ENCODE peak calls at places on chromosomes 2 and 18, in eight cellular contexts. One of them, this sample, is unnamed. For H3K4me1, the result is how much of the 10 kb centered on the place peaks cover.

GRCh38 chr2:212520340-212520739 is 18.3 kb downstream of the ERBB4 start:
- DNase-seq in CD8-positive, alpha-beta T cell: no peak
- DNase-seq in suprapubic skin: no peak
- DNase-seq in kidney: no peak
- DNase-seq in breast epithelium: no peak
- DNase-seq in ascending aorta: no peak
- DNase-seq in A549: no peak
- DNase-seq in mammary epithelial cell: no peak
- DNase-seq in this sample: no peak

GRCh38 chr2:64804651-64805050 is 150.9 kb upstream of the SERTAD2 start:
- DNase-seq in kidney: no peak
- DNase-seq in suprapubic skin: no peak
- DNase-seq in A549: no peak
- DNase-seq in mammary epithelial cell: no peak
- DNase-seq in breast epithelium: no peak
- DNase-seq in CD8-positive, alpha-beta T cell: no peak
- DNase-seq in ascending aorta: no peak
- DNase-seq in this sample: no peak

GRCh38 chr2:64943387-64944150 is 45.6 kb upstream of the SLC1A4 start:
- DNase-seq in kidney: no peak
- DNase-seq in CD8-positive, alpha-beta T cell: no peak
- DNase-seq in ascending aorta: peak
- DNase-seq in A549: peak
- DNase-seq in mammary epithelial cell: peak
- DNase-seq in suprapubic skin: peak
- DNase-seq in breast epithelium: peak
- DNase-seq in this sample: no peak

GRCh38 chr2:203280428-203281064 is 41.7 kb downstream of the CYP20A1 start:
- DNase-seq in CD8-positive, alpha-beta T cell: no peak
- DNase-seq in mammary epithelial cell: no peak
- DNase-seq in kidney: no peak
- DNase-seq in breast epithelium: no peak
- DNase-seq in suprapubic skin: no peak
- DNase-seq in A549: no peak
- DNase-seq in ascending aorta: no peak
- DNase-seq in this sample: no peak

GRCh38 chr2:175022923-175023322 is 17.7 kb upstream of the CHN1 start:
- DNase-seq in kidney: no peak
- DNase-seq in ascending aorta: no peak
- DNase-seq in A549: no peak
- DNase-seq in breast epithelium: no peak
- DNase-seq in suprapubic skin: no peak
- DNase-seq in CD8-positive, alpha-beta T cell: no peak
- DNase-seq in mammary epithelial cell: no peak
- DNase-seq in this sample: no peak

GRCh38 chr18:582465-582864 is 2.3 kb downstream of the CETN1 start:
- DNase-seq in kidney: no peak
- DNase-seq in mammary epithelial cell: no peak
- DNase-seq in suprapubic skin: no peak
- DNase-seq in ascending aorta: no peak
- DNase-seq in CD8-positive, alpha-beta T cell: no peak
- DNase-seq in A549: no peak
- DNase-seq in breast epithelium: peak
- DNase-seq in this sample: no peak

GRCh38 chr2:116810645-116811044 is 1003.8 kb upstream of the DDX18 start:
- DNase-seq in CD8-positive, alpha-beta T cell: no peak
- DNase-seq in kidney: no peak
- DNase-seq in breast epithelium: no peak
- DNase-seq in A549: no peak
- DNase-seq in ascending aorta: no peak
- DNase-seq in suprapubic skin: no peak
- DNase-seq in mammary epithelial cell: no peak
- DNase-seq in this sample: no peak

GRCh38 chr2:112869258-112869842 is 32.8 kb upstream of the IL1B start:
- DNase-seq in CD8-positive, alpha-beta T cell: no peak
- DNase-seq in ascending aorta: no peak
- DNase-seq in breast epithelium: peak
- DNase-seq in suprapubic skin: peak
- DNase-seq in kidney: peak
- DNase-seq in mammary epithelial cell: peak
- DNase-seq in A549: no peak
- DNase-seq in this sample: peak

GRCh38 chr2:127901339-127902072 is 15.8 kb upstream of the AMMECR1L start:
- DNase-seq in ascending aorta: no peak
- DNase-seq in CD8-positive, alpha-beta T cell: no peak
- DNase-seq in breast epithelium: no peak
- DNase-seq in mammary epithelial cell: no peak
- DNase-seq in suprapubic skin: no peak
- DNase-seq in kidney: peak
- DNase-seq in A549: no peak
- DNase-seq in this sample: no peak

GRCh38 chr18:63258749-63259580 is 60.6 kb downstream of the BCL2 start:
- DNase-seq in suprapubic skin: no peak
- DNase-seq in mammary epithelial cell: no peak
- DNase-seq in breast epithelium: no peak
- DNase-seq in A549: no peak
- DNase-seq in CD8-positive, alpha-beta T cell: no peak
- DNase-seq in kidney: no peak
- DNase-seq in ascending aorta: no peak
- DNase-seq in this sample: no peak

GRCh38 chr2:155733091-155733870 is 599.2 kb downstream of the NR4A2 start:
- DNase-seq in suprapubic skin: no peak
- DNase-seq in mammary epithelial cell: no peak
- DNase-seq in breast epithelium: no peak
- DNase-seq in ascending aorta: no peak
- DNase-seq in kidney: no peak
- DNase-seq in CD8-positive, alpha-beta T cell: no peak
- DNase-seq in A549: no peak
- DNase-seq in this sample: no peak

GRCh38 chr2:216777637-216778273 is 82.1 kb downstream of the TNP1 start:
- DNase-seq in CD8-positive, alpha-beta T cell: no peak
- DNase-seq in kidney: no peak
- DNase-seq in breast epithelium: no peak
- DNase-seq in mammary epithelial cell: peak
- DNase-seq in suprapubic skin: no peak
- DNase-seq in ascending aorta: no peak
- DNase-seq in A549: peak
- DNase-seq in this sample: peak

GRCh38 chr2:198347936-198348335 is 543.5 kb downstream of the PLCL1 start:
- DNase-seq in breast epithelium: no peak
- DNase-seq in A549: no peak
- DNase-seq in CD8-positive, alpha-beta T cell: no peak
- DNase-seq in suprapubic skin: no peak
- DNase-seq in mammary epithelial cell: no peak
- DNase-seq in kidney: no peak
- DNase-seq in ascending aorta: no peak
- DNase-seq in this sample: no peak

GRCh38 chr2:26068602-26069298 is 34.9 kb downstream of the RAB10 start:
- DNase-seq in kidney: no peak
- DNase-seq in suprapubic skin: no peak
- DNase-seq in breast epithelium: no peak
- DNase-seq in CD8-positive, alpha-beta T cell: no peak
- DNase-seq in A549: peak
- DNase-seq in ascending aorta: no peak
- DNase-seq in mammary epithelial cell: peak
- DNase-seq in this sample: no peak

GRCh38 chr2:177242136-177242987 is 22.2 kb downstream of the NFE2L2 start:
- DNase-seq in breast epithelium: no peak
- DNase-seq in CD8-positive, alpha-beta T cell: no peak
- DNase-seq in A549: peak
- DNase-seq in ascending aorta: no peak
- DNase-seq in suprapubic skin: no peak
- DNase-seq in mammary epithelial cell: peak
- DNase-seq in kidney: no peak
- DNase-seq in this sample: no peak

GRCh38 chr18:59267511-59268126 is 5.6 kb downstream of the RAX start:
- DNase-seq in CD8-positive, alpha-beta T cell: no peak
- DNase-seq in suprapubic skin: no peak
- DNase-seq in A549: peak
- DNase-seq in kidney: no peak
- DNase-seq in mammary epithelial cell: peak
- DNase-seq in breast epithelium: no peak
- DNase-seq in ascending aorta: no peak
- DNase-seq in this sample: no peak

GRCh38 chr18:41326311-41326710 is 628.7 kb upstream of the PIK3C3 start:
- DNase-seq in kidney: no peak
- DNase-seq in breast epithelium: no peak
- DNase-seq in suprapubic skin: no peak
- DNase-seq in A549: no peak
- DNase-seq in CD8-positive, alpha-beta T cell: no peak
- DNase-seq in ascending aorta: no peak
- DNase-seq in mammary epithelial cell: peak
- DNase-seq in this sample: no peak

DNA sequence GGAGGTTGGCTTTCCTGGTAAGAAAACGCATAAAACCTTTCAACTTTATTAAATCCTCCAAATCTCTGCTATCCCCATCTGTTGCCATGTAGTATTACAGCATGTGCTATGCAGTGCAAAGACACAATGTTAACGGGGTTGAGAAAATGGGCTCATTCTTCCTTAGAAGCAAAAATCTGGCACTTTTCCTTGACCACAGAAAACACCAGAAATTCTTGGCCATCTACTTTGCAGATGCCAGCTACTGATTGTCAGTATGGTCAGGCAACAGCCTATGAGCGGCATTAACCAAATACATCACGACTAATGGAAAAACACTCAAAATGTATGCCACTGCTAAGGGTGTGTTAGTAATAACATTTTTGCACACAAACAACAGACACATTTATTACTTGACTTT is 65.3 kb upstream of the CRIM1 start:
- DNase-seq in ascending aorta: no peak
- DNase-seq in kidney: no peak
- DNase-seq in suprapubic skin: no peak
- DNase-seq in A549: no peak
- DNase-seq in CD8-positive, alpha-beta T cell: no peak
- DNase-seq in mammary epithelial cell: no peak
- DNase-seq in breast epithelium: no peak
- DNase-seq in this sample: no peak
- TF ChIP-seq CTCF in ascending aorta: no peak
- TF ChIP-seq CTCF in kidney: no peak
- TF ChIP-seq CTCF in suprapubic skin: no peak
- TF ChIP-seq CTCF in A549: no peak
- TF ChIP-seq CTCF in CD8-positive, alpha-beta T cell: no peak
- TF ChIP-seq CTCF in mammary epithelial cell: peak
- TF ChIP-seq CTCF in breast epithelium: no peak
- TF ChIP-seq CTCF in this sample: no peak

GRCh38 chr2:10119601-10120157 is 2.9 kb upstream of the RRM2 start:
- DNase-seq in ascending aorta: no peak
- DNase-seq in kidney: no peak
- DNase-seq in mammary epithelial cell: no peak
- DNase-seq in breast epithelium: no peak
- DNase-seq in suprapubic skin: no peak
- DNase-seq in A549: no peak
- DNase-seq in CD8-positive, alpha-beta T cell: no peak
- DNase-seq in this sample: peak

GRCh38 chr2:10120158-10120937 is 2.2 kb upstream of the RRM2 start:
- DNase-seq in suprapubic skin: peak
- DNase-seq in CD8-positive, alpha-beta T cell: peak
- DNase-seq in breast epithelium: peak
- DNase-seq in A549: peak
- DNase-seq in mammary epithelial cell: peak
- DNase-seq in kidney: peak
- DNase-seq in ascending aorta: peak
- DNase-seq in this sample: peak

GRCh38 chr2:10119027-10119325 is 3.6 kb upstream of the RRM2 start:
- DNase-seq in mammary epithelial cell: no peak
- DNase-seq in ascending aorta: no peak
- DNase-seq in breast epithelium: no peak
- DNase-seq in CD8-positive, alpha-beta T cell: no peak
- DNase-seq in kidney: no peak
- DNase-seq in A549: no peak
- DNase-seq in suprapubic skin: no peak
- DNase-seq in this sample: no peak

GRCh38 chr2:10122500-10123280 is at the start of gene RRM2:
- DNase-seq in mammary epithelial cell: peak
- DNase-seq in A549: peak
- DNase-seq in CD8-positive, alpha-beta T cell: peak
- DNase-seq in suprapubic skin: peak
- DNase-seq in kidney: peak
- DNase-seq in ascending aorta: peak
- DNase-seq in breast epithelium: peak
- DNase-seq in this sample: peak

GRCh38 chr2:10120938-10121574 is 1.5 kb upstream of the RRM2 start:
- DNase-seq in kidney: no peak
- DNase-seq in breast epithelium: no peak
- DNase-seq in mammary epithelial cell: peak
- DNase-seq in suprapubic skin: no peak
- DNase-seq in ascending aorta: no peak
- DNase-seq in A549: no peak
- DNase-seq in CD8-positive, alpha-beta T cell: no peak
- DNase-seq in this sample: peak
- H3K4me3 ChIP-seq in kidney: peak
- H3K4me3 ChIP-seq in breast epithelium: peak
- H3K4me3 ChIP-seq in mammary epithelial cell: peak
- H3K4me3 ChIP-seq in suprapubic skin: peak
- H3K4me3 ChIP-seq in ascending aorta: peak
- H3K4me3 ChIP-seq in A549: peak
- H3K4me3 ChIP-seq in CD8-positive, alpha-beta T cell: peak
- H3K4me3 ChIP-seq in this sample: peak

GRCh38 chr2:200498316-200498715 is 11.6 kb downstream of the KCTD18 start:
- DNase-seq in CD8-positive, alpha-beta T cell: no peak
- DNase-seq in breast epithelium: no peak
- DNase-seq in ascending aorta: no peak
- DNase-seq in A549: no peak
- DNase-seq in mammary epithelial cell: no peak
- DNase-seq in kidney: no peak
- DNase-seq in suprapubic skin: no peak
- DNase-seq in this sample: no peak
- H3K4me1 ChIP-seq in CD8-positive, alpha-beta T cell: under half
- H3K4me1 ChIP-seq in breast epithelium: under half
- H3K4me1 ChIP-seq in ascending aorta: under half
- H3K4me1 ChIP-seq in A549: under half
- H3K4me1 ChIP-seq in mammary epithelial cell: under half
- H3K4me1 ChIP-seq in kidney: under half
- H3K4me1 ChIP-seq in suprapubic skin: under half
- H3K4me1 ChIP-seq in this sample: under half

GRCh38 chr2:6789559-6790138 is 76.1 kb downstream of the CMPK2 start:
- DNase-seq in mammary epithelial cell: no peak
- DNase-seq in kidney: no peak
- DNase-seq in ascending aorta: no peak
- DNase-seq in breast epithelium: no peak
- DNase-seq in CD8-positive, alpha-beta T cell: no peak
- DNase-seq in suprapubic skin: no peak
- DNase-seq in A549: no peak
- DNase-seq in this sample: no peak

GRCh38 chr2:6794484-6794883 is 71.2 kb downstream of the CMPK2 start:
- DNase-seq in mammary epithelial cell: no peak
- DNase-seq in CD8-positive, alpha-beta T cell: no peak
- DNase-seq in kidney: no peak
- DNase-seq in suprapubic skin: no peak
- DNase-seq in ascending aorta: no peak
- DNase-seq in A549: no peak
- DNase-seq in breast epithelium: no peak
- DNase-seq in this sample: no peak

GRCh38 chr2:6793913-6794312 is 71.8 kb downstream of the CMPK2 start:
- DNase-seq in suprapubic skin: no peak
- DNase-seq in ascending aorta: no peak
- DNase-seq in kidney: no peak
- DNase-seq in A549: no peak
- DNase-seq in mammary epithelial cell: no peak
- DNase-seq in CD8-positive, alpha-beta T cell: no peak
- DNase-seq in breast epithelium: no peak
- DNase-seq in this sample: no peak

GRCh38 chr2:6793371-6793770 is 72.3 kb downstream of the CMPK2 start:
- DNase-seq in mammary epithelial cell: no peak
- DNase-seq in CD8-positive, alpha-beta T cell: no peak
- DNase-seq in breast epithelium: no peak
- DNase-seq in A549: no peak
- DNase-seq in suprapubic skin: no peak
- DNase-seq in ascending aorta: no peak
- DNase-seq in kidney: no peak
- DNase-seq in this sample: no peak

GRCh38 chr2:6791682-6792081 is 74.0 kb downstream of the CMPK2 start:
- DNase-seq in ascending aorta: no peak
- DNase-seq in suprapubic skin: no peak
- DNase-seq in mammary epithelial cell: no peak
- DNase-seq in CD8-positive, alpha-beta T cell: no peak
- DNase-seq in kidney: no peak
- DNase-seq in breast epithelium: no peak
- DNase-seq in A549: no peak
- DNase-seq in this sample: no peak
- TF ChIP-seq CTCF in ascending aorta: no peak
- TF ChIP-seq CTCF in suprapubic skin: no peak
- TF ChIP-seq CTCF in mammary epithelial cell: no peak
- TF ChIP-seq CTCF in CD8-positive, alpha-beta T cell: no peak
- TF ChIP-seq CTCF in kidney: no peak
- TF ChIP-seq CTCF in breast epithelium: no peak
- TF ChIP-seq CTCF in A549: no peak
- TF ChIP-seq CTCF in this sample: no peak

This sample was measured in mucosa of descending colon.